ENCODE peak calls at places on chromosome 12, in seven cellular contexts. C is heart left ventricle; V is left lung; I is osteoblast; L is GM13976; K is CD4-positive, alpha-beta T cell; R is psoas muscle. M is an unnamed sample.

GRCh38 chr12:114747156-114747555 is 63.2 kb upstream of the TBX3 start:
- DNase-seq in C (no peak), V (no peak), I (no peak), L (no peak), K (no peak), R (no peak), M (no peak)

GRCh38 chr12:41409628-41410027 is 221.5 kb downstream of the PDZRN4 start:
- DNase-seq in C (no peak), V (no peak), I (no peak), L (no peak), K (no peak), R (no peak), M (no peak)

GRCh38 chr12:7090222-7090998 is 1.8 kb downstream of the C1R start:
- DNase-seq in C (no peak), V (no peak), I (peak; percentile 58), L (no peak), K (no peak), R (no peak), M (peak; percentile 24)

GRCh38 chr12:45731376-45731775 is 1.9 kb downstream of the ARID2 start:
- DNase-seq in C (no peak), V (no peak), I (no peak), L (no peak), K (no peak), R (no peak), M (no peak)

GRCh38 chr12:5872745-5873144 is 72.3 kb downstream of the ANO2 start:
- DNase-seq in C (no peak), V (no peak), I (no peak), L (no peak), K (no peak), R (no peak), M (no peak)

GRCh38 chr12:57389033-57389432 is 41.8 kb downstream of the R3HDM2 start:
- DNase-seq in C (no peak), V (no peak), I (peak; percentile 96), L (no peak), K (no peak), R (no peak), M (peak; percentile 81)

GRCh38 chr12:52924764-52925716 is 20.2 kb upstream of the KRT8 start:
- DNase-seq in C (no peak), V (no peak), I (peak; percentile 92), L (no peak), K (no peak), R (no peak), M (peak; percentile 91)

GRCh38 chr12:69686731-69687130 is 12.4 kb downstream of the BEST3 start:
- DNase-seq in C (no peak), V (no peak), I (no peak), L (no peak), K (no peak), R (no peak), M (no peak)

GRCh38 chr12:23831739-23832138 is 117.7 kb downstream of the SOX5 start:
- DNase-seq in C (no peak), V (no peak), I (no peak), L (no peak), K (no peak), R (no peak), M (no peak)

GRCh38 chr12:42859612-42860011 is 270.1 kb upstream of the PRICKLE1 start:
- DNase-seq in C (no peak), V (no peak), I (no peak), L (no peak), K (no peak), R (no peak), M (peak; percentile 6)

DNA sequence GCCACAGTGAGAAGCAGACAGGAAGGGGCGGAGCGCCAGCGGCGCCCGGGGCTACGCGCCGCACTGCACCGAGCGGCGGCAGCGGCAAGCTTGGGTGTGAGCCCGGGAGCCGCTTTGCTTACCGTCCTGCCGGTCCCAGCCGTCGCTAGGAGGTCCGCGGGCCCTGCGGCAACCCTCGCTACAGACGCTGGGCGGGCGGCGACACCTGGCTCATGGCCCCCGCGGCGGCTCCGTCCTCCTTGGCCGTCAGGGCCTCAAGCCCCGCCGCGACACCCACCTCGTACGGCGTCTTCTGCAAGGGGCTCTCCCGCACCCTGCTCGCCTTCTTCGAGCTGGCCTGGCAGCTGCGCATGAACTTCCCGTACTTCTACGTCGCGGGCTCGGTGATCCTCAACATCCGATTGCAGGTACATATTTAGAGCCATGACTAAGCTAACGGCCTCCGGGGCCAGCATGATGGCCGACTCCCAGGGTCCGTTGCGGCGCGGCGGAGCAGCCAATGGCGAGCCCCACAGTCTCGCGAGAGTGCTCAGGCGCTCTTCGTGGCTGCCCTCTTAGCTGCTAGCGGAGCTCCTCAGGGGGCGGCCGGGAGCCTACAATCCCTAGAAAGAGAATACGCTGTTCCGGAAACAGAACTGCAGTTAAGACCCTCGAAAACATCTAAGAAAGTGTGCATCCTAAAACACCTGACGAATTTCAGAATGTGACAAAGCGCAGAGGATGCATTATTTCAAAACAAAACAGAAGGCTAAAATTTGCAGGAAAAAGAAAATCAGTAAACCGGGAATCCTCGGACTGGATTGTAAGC is at the start of gene SMIM10L1:
- DNase-seq in C (peak; percentile 96), V (peak; percentile 96), I (peak; percentile 96), L (peak; percentile 88), K (peak; percentile 84), R (peak; percentile 94), M (peak; percentile 96)
- TF ChIP-seq CTCF in C (peak; percentile 7), V (no peak), I (no peak), L (no peak), K (peak; percentile 12), R (no peak), M (peak; percentile 5)

GRCh38 chr12:66149702-66150398 is 19.3 kb upstream of the LLPH start:
- DNase-seq in C (peak; percentile 35), V (no peak), I (no peak), L (no peak), K (no peak), R (no peak), M (no peak)
- TF ChIP-seq CTCF in C (no peak), V (peak; percentile 48), I (peak; percentile 14), L (no peak), K (no peak), R (no peak), M (peak; percentile 21)

DNA sequence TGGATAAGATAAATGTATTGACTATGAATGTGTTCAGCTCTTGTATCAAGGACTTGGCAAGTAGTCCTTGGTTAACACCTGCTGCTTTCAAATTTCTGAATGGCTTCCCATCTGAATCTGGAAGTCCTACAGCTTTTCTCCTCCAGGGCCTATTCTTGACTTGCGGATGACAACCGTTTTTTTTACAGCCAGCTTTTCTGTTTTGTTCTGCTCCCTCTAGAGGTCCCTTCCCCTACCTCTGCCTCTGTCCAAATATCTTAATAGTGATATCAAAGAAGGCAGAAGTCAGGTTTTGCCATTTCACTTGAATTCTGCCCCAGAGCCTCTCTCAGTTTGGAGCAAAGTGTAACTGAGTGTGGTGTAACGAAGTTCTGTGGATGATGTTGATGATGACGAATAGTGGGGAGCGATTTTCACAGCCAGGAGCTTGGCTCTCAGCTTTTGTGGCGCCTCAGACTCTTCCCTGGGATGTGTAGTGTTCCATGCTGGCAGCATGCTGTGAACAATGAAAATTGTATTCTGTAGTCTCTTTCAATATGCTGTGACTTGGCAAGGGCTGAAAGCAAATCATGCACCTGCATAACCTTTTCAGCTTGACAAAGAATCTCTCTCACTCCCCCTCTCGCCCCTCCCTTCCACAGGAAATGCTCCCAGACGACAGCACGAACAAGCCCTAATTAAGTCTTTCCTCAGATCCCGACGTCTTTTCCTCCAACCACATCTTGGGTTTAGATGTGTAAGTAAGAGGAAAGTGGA is 5.0 kb upstream of the SLC4A8 start:
- DNase-seq in C (no peak), V (no peak), I (peak; percentile 51), L (no peak), K (no peak), R (no peak), M (peak; percentile 20)
- TF ChIP-seq CTCF in C (no peak), V (no peak), I (no peak), L (no peak), K (no peak), R (no peak), M (peak; percentile 17)

DNA sequence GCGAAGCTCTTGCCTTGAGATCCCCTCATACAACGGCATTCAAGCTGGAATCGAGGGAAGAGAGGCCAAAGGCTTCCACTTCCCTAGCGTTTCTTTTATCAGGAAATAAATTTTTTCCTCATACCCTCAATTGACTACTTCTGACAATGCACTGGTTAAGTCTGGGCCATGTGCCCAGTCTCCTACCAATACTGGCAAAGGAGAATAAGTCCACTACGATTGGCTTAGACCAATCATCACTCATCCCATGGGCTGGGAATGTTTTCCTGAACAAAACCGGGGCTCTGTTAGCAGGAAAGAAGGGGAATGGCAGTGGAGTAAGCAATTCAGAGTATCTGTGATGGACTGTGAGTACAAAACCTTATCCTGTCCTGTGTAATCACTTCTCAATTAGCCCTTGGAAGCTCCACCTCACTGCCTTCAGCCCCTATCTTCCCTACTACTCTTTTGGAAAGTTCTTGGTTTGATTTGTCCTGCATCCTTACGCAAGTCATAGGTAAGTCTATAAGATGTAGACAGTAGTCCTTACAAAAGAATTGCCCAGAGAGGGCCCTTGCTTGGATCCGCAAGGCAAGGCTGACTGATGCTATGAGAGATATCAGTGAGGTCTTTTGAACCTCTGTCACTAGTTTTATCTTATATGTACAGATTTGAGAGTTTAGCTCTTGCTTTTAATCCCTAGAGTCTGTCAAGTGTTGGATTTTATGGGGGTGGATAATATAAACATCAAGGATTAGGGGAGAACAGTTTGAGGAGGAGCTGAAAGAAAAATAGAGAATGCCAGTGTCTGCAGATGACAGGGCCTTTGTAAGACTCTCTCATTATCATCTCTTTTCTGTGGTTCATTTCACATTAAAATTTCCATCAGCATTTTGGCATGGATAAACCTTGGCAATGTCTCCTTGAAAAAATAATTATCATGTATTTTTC is 36.4 kb upstream of the CDK17 start:
- DNase-seq in C (no peak), V (no peak), I (no peak), L (no peak), K (no peak), R (no peak), M (no peak)
- TF ChIP-seq CTCF in C (no peak), V (no peak), I (no peak), L (no peak), K (no peak), R (no peak), M (no peak)

DNA sequence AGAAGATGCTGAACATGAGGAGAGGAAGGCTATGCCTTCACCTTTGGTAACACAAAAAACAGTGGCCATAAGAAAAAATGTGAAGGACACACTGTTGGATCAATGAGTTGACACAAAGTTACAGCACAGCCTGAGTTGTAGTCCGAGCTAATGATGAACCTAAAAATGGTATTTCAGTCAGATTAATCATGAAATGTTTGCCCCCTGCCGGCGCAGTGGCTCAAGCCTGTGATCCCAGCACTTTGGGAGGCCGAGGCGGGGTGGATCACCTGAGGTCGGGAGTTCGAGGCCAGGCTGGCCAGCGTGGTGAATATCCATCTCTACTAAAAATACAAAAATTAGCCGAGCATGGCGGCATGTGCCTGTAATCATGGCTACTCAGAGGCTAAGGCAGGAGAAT is 1.3 kb upstream of the CAPRIN2 start:
- DNase-seq in C (no peak), V (peak; percentile 74), I (no peak), L (no peak), K (no peak), R (peak; percentile 14), M (no peak)
- TF ChIP-seq CTCF in C (no peak), V (no peak), I (no peak), L (no peak), K (no peak), R (no peak), M (no peak)

GRCh38 chr12:120584343-120585149 is 3.3 kb upstream of the POP5 start:
- DNase-seq in C (peak; percentile 61), V (peak; percentile 90), I (peak; percentile 92), L (peak; percentile 73), K (peak; percentile 24), R (peak; percentile 48), M (no peak)
- TF ChIP-seq CTCF in C (peak; percentile 55), V (peak; percentile 8), I (no peak), L (peak; percentile 26), K (no peak), R (peak; percentile 34), M (peak; percentile 13)